ENCODE peak calls at places on chromosome 15, in six cellular contexts. O, A, W, U, D and E are unnamed samples.

GRCh38 chr15:27679621-27680521 is 419.2 kb downstream of the OCA2 start:
- DNase-seq in O (no peak), A (no peak), W (no peak), U (no peak), D (no peak), E (no peak)

GRCh38 chr15:36877796-36878744 is 222.3 kb downstream of the MEIS2 start:
- DNase-seq in O (peak), A (peak), W (no peak), U (no peak), D (no peak), E (no peak)

GRCh38 chr15:41930221-41930866 is 36.5 kb upstream of the SPTBN5 start:
- DNase-seq in O (no peak), A (peak), W (no peak), U (peak), D (no peak), E (peak)

GRCh38 chr15:61582092-61582491 is 353.0 kb upstream of the RORA start:
- DNase-seq in O (no peak), A (no peak), W (no peak), U (no peak), D (no peak), E (no peak)

GRCh38 chr15:92932946-92933649 is 33.0 kb downstream of the CHD2 start:
- DNase-seq in O (no peak), A (no peak), W (no peak), U (no peak), D (no peak), E (no peak)

GRCh38 chr15:82613764-82614163 is 33.4 kb downstream of the CPEB1 start:
- DNase-seq in O (peak), A (no peak), W (no peak), U (no peak), D (no peak), E (no peak)

GRCh38 chr15:53759333-53759975 is at the start of gene WDR72:
- DNase-seq in O (peak), A (no peak), W (peak), U (no peak), D (no peak), E (no peak)

GRCh38 chr15:98018761-98019351 is 58.4 kb downstream of the ARRDC4 start:
- DNase-seq in O (no peak), A (no peak), W (no peak), U (no peak), D (no peak), E (no peak)

GRCh38 chr15:68054658-68055223 is 626 bp downstream of the PIAS1 start:
- DNase-seq in O (peak), A (peak), W (peak), U (no peak), D (peak), E (no peak)

GRCh38 chr15:87747106-87747505 is 509.4 kb downstream of the NTRK3 start:
- DNase-seq in O (no peak), A (no peak), W (no peak), U (no peak), D (no peak), E (no peak)

GRCh38 chr15:66069751-66070150 is 183.8 kb downstream of the MEGF11 start:
- DNase-seq in O (no peak), A (no peak), W (no peak), U (no peak), D (no peak), E (no peak)

GRCh38 chr15:67043939-67044771 is 21.2 kb upstream of the SMAD3 start:
- DNase-seq in O (no peak), A (peak), W (peak), U (peak), D (no peak), E (no peak)

GRCh38 chr15:85785887-85786777 is 8.6 kb downstream of the KLHL25 start:
- DNase-seq in O (peak), A (peak), W (no peak), U (no peak), D (no peak), E (no peak)

GRCh38 chr15:62637498-62637897 is 405.0 kb upstream of the TPM1 start:
- DNase-seq in O (no peak), A (no peak), W (no peak), U (no peak), D (no peak), E (no peak)

GRCh38 chr15:36601497-36601932 is 22.1 kb downstream of the CDIN1 start:
- DNase-seq in O (no peak), A (peak), W (no peak), U (peak), D (no peak), E (peak)

GRCh38 chr15:78302579-78302978 is 3.2 kb upstream of the SKIC8 start:
- DNase-seq in O (no peak), A (peak), W (no peak), U (peak), D (no peak), E (peak)

GRCh38 chr15:96362001-96362758 is 31.7 kb downstream of the NR2F2 start:
- DNase-seq in O (no peak), A (no peak), W (no peak), U (no peak), D (no peak), E (no peak)

GRCh38 chr15:31352911-31353811 is 26.5 kb downstream of the KLF13 start:
- DNase-seq in O (peak), A (peak), W (no peak), U (peak), D (no peak), E (peak)

GRCh38 chr15:77144492-77145070 is 73.7 kb upstream of the TSPAN3 start:
- DNase-seq in O (no peak), A (peak), W (no peak), U (peak), D (no peak), E (peak)

GRCh38 chr15:100723323-100723801 is 121.0 kb downstream of the ASB7 start:
- DNase-seq in O (no peak), A (no peak), W (no peak), U (no peak), D (peak), E (no peak)

GRCh38 chr15:88467073-88467934 is at the start of the genes MRPL46 and MRPS11:
- DNase-seq in O (peak), A (peak), W (peak), U (peak), D (peak), E (peak)

GRCh38 chr15:69132430-69132829 is 28.0 kb upstream of the GLCE start:
- DNase-seq in O (no peak), A (no peak), W (no peak), U (no peak), D (no peak), E (no peak)

GRCh38 chr15:69134841-69135240 is 25.6 kb upstream of the GLCE start:
- DNase-seq in O (no peak), A (no peak), W (no peak), U (no peak), D (no peak), E (no peak)

GRCh38 chr15:69131362-69132215 is 28.8 kb upstream of the GLCE start:
- DNase-seq in O (no peak), A (no peak), W (no peak), U (no peak), D (no peak), E (no peak)

GRCh38 chr15:69133862-69134519 is 26.4 kb upstream of the GLCE start:
- DNase-seq in O (no peak), A (no peak), W (no peak), U (no peak), D (no peak), E (no peak)

GRCh38 chr15:69132935-69133861 is 27.2 kb upstream of the GLCE start:
- DNase-seq in O (no peak), A (no peak), W (no peak), U (no peak), D (no peak), E (no peak)
- TF ChIP-seq CTCF in O (no peak), A (no peak), W (no peak), U (no peak), D (no peak), E (no peak)

DNA sequence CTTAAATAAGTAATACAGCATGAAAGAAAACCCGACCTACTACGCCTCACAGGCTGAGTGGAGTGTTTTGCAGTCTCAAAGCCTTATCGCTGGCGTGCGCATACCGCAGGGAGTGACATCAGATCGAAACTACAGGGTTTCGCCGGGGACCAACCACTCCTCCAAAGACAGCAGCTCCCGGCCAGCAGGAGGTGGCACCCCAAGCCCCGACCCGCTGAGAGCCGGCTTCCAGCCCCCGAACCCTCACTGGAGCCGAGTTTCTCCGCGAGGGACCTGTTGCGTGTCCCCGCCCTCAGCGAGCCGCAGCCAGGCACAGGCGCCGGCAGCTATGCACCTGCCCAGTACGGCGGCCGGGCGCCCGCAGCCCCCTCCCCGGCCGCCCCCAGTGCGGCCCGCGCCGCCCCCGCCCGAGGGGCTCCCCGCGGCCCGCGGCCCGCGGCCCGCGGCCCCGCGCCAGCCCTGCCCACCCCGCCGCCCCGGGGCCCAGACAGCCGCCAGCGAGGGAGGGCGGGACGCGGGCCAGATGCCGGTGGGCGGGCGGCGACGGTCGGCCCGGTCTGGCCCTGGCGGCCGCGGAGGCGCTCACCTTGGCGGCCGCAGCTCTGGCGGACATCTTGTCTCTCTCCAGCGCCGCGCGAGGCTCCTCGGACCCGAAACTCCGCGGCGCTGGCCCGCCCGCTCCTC is 710 bp downstream of the TJP1 start:
- DNase-seq in O (peak), A (peak), W (peak), U (peak), D (peak), E (no peak)
- TF ChIP-seq CTCF in O (peak), A (peak), W (no peak), U (peak), D (no peak), E (peak)

DNA sequence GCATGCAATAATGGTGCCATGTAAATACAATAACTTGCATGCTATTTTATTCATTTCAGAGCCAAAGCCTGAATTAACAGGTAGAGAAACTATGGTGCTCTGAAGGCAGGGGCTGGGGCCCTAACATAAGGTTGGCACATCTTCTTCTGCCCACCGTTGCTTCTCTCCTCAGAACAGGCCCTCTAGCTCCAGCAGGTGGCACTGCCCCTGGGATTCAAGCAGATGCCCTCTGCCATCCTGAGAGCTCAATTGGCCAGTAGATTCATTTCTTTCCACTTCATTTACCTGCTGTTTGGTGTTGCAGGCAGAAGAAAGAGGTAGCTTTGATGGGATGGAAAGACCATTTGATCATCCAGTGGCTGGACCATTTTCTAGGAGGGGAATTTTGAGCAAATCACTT is 130.5 kb downstream of the FOXB1 start:
- DNase-seq in O (no peak), A (no peak), W (no peak), U (no peak), D (no peak), E (no peak)
- TF ChIP-seq CTCF in O (no peak), A (no peak), W (no peak), U (no peak), D (no peak), E (no peak)

GRCh38 chr15:70680817-70681216 is 82.5 kb downstream of the UACA start:
- DNase-seq in O (no peak), A (no peak), W (no peak), U (no peak), D (no peak), E (no peak)

GRCh38 chr15:70679919-70680231 is 83.5 kb downstream of the UACA start:
- DNase-seq in O (no peak), A (no peak), W (no peak), U (no peak), D (no peak), E (no peak)
- TF ChIP-seq CTCF in O (no peak), A (no peak), W (no peak), U (no peak), D (no peak), E (no peak)

GRCh38 chr15:72201346-72202029 is 3.9 kb upstream of the GRAMD2A start:
- DNase-seq in O (no peak), A (no peak), W (no peak), U (no peak), D (no peak), E (no peak)
- TF ChIP-seq CTCF in O (no peak), A (no peak), W (no peak), U (no peak), D (no peak), E (no peak)

DNA sequence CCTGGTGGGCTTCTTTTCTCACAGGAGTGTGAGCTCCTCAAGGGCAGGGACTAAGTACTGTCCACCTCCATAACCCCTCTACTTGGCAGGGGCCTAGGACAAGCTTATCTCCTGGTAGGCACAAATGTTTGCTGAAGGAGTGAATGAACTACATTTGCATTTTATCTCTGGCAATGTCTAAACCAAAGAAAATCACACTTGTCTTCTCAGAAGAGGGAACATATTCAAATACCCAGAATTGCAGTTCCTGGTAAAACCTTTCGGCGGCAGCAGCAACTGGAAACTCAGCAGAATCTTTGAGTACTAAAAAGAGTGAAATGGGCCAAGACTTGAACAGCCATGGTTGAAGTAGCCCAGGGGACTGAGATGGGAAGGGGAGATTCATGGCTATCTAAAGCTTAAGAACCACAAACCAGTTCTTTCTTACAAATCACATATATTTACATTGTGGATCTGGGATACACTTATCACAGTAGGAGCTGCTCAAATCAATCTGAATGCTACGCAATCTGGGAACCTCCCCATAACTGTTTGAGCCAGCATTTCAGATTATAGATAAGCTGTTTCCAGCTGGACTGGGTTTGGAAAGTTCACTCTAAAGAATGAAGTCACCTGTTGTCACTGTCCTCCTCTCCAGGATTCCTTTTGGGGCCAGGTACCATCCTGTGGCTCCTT is 18.7 kb upstream of the PTPN9 start:
- DNase-seq in O (no peak), A (peak), W (peak), U (peak), D (no peak), E (no peak)
- TF ChIP-seq CTCF in O (peak), A (peak), W (no peak), U (peak), D (peak), E (peak)

GRCh38 chr15:44427756-44428724 is 611 bp downstream of the CTDSPL2 start:
- DNase-seq in O (no peak), A (peak), W (peak), U (peak), D (no peak), E (peak)
- TF ChIP-seq CTCF in O (no peak), A (no peak), W (no peak), U (no peak), D (no peak), E (no peak)